ENCODE peak calls at places on chromosomes 4 and X, in eight cellular contexts. One of them, this sample, is unnamed.

GRCh38 chrX:109624641-109625311 is at the start of gene KCNE5:
- DNase-seq in K562: no peak
- DNase-seq in HCT116: no peak
- DNase-seq in uterus: no peak
- DNase-seq in tibial nerve: no peak
- DNase-seq in heart left ventricle: peak
- DNase-seq in breast epithelium: no peak
- DNase-seq in stomach: no peak
- DNase-seq in this sample: no peak

GRCh38 chr4:73067971-73068394 is 1.5 kb downstream of the COX18 start:
- DNase-seq in K562: peak
- DNase-seq in HCT116: no peak
- DNase-seq in uterus: no peak
- DNase-seq in tibial nerve: no peak
- DNase-seq in heart left ventricle: no peak
- DNase-seq in breast epithelium: no peak
- DNase-seq in stomach: no peak
- DNase-seq in this sample: no peak

GRCh38 chr4:138519436-138519835 is 277.3 kb upstream of the SLC7A11 start:
- DNase-seq in K562: no peak
- DNase-seq in HCT116: no peak
- DNase-seq in uterus: no peak
- DNase-seq in tibial nerve: no peak
- DNase-seq in heart left ventricle: no peak
- DNase-seq in breast epithelium: no peak
- DNase-seq in stomach: no peak
- DNase-seq in this sample: no peak

GRCh38 chr4:100982345-100982744 is 365.0 kb downstream of the PPP3CA start:
- DNase-seq in K562: no peak
- DNase-seq in HCT116: no peak
- DNase-seq in uterus: no peak
- DNase-seq in tibial nerve: no peak
- DNase-seq in heart left ventricle: no peak
- DNase-seq in breast epithelium: no peak
- DNase-seq in stomach: no peak
- DNase-seq in this sample: no peak

GRCh38 chr4:80475781-80476180 is 140.3 kb downstream of the CFAP299 start:
- DNase-seq in K562: no peak
- DNase-seq in HCT116: no peak
- DNase-seq in uterus: no peak
- DNase-seq in tibial nerve: no peak
- DNase-seq in heart left ventricle: no peak
- DNase-seq in breast epithelium: no peak
- DNase-seq in stomach: no peak
- DNase-seq in this sample: no peak

GRCh38 chr4:4269326-4269725 is 20.6 kb downstream of the LYAR start:
- DNase-seq in K562: no peak
- DNase-seq in HCT116: no peak
- DNase-seq in uterus: no peak
- DNase-seq in tibial nerve: no peak
- DNase-seq in heart left ventricle: no peak
- DNase-seq in breast epithelium: no peak
- DNase-seq in stomach: no peak
- DNase-seq in this sample: peak

GRCh38 chrX:41781500-41781899 is 57.5 kb downstream of the GPR82 start:
- DNase-seq in K562: peak
- DNase-seq in HCT116: peak
- DNase-seq in uterus: no peak
- DNase-seq in tibial nerve: no peak
- DNase-seq in heart left ventricle: no peak
- DNase-seq in breast epithelium: no peak
- DNase-seq in stomach: no peak
- DNase-seq in this sample: no peak

GRCh38 chr4:26885912-26886274 is 25.3 kb downstream of the STIM2 start:
- DNase-seq in K562: no peak
- DNase-seq in HCT116: no peak
- DNase-seq in uterus: no peak
- DNase-seq in tibial nerve: no peak
- DNase-seq in heart left ventricle: no peak
- DNase-seq in breast epithelium: no peak
- DNase-seq in stomach: no peak
- DNase-seq in this sample: no peak

GRCh38 chr4:2937986-2938385 is 25.2 kb downstream of the NOP14 start:
- DNase-seq in K562: no peak
- DNase-seq in HCT116: no peak
- DNase-seq in uterus: peak
- DNase-seq in tibial nerve: no peak
- DNase-seq in heart left ventricle: no peak
- DNase-seq in breast epithelium: no peak
- DNase-seq in stomach: no peak
- DNase-seq in this sample: peak

GRCh38 chr4:2936773-2937145 is 26.4 kb downstream of the NOP14 start:
- DNase-seq in K562: peak
- DNase-seq in HCT116: no peak
- DNase-seq in uterus: peak
- DNase-seq in tibial nerve: no peak
- DNase-seq in heart left ventricle: no peak
- DNase-seq in breast epithelium: peak
- DNase-seq in stomach: no peak
- DNase-seq in this sample: peak

GRCh38 chr4:2938906-2939305 is 24.3 kb downstream of the NOP14 start:
- DNase-seq in K562: no peak
- DNase-seq in HCT116: no peak
- DNase-seq in uterus: peak
- DNase-seq in tibial nerve: no peak
- DNase-seq in heart left ventricle: no peak
- DNase-seq in breast epithelium: no peak
- DNase-seq in stomach: no peak
- DNase-seq in this sample: peak

GRCh38 chr4:2935762-2936743 is 27.2 kb downstream of the NOP14 start:
- DNase-seq in K562: peak
- DNase-seq in HCT116: peak
- DNase-seq in uterus: peak
- DNase-seq in tibial nerve: no peak
- DNase-seq in heart left ventricle: no peak
- DNase-seq in breast epithelium: peak
- DNase-seq in stomach: peak
- DNase-seq in this sample: peak

GRCh38 chr4:2937146-2937857 is 25.9 kb downstream of the NOP14 start:
- DNase-seq in K562: no peak
- DNase-seq in HCT116: peak
- DNase-seq in uterus: peak
- DNase-seq in tibial nerve: no peak
- DNase-seq in heart left ventricle: no peak
- DNase-seq in breast epithelium: peak
- DNase-seq in stomach: peak
- DNase-seq in this sample: peak
- H3K27ac ChIP-seq in K562: peak
- H3K27ac ChIP-seq in HCT116: peak
- H3K27ac ChIP-seq in uterus: no peak
- H3K27ac ChIP-seq in tibial nerve: no peak
- H3K27ac ChIP-seq in heart left ventricle: no peak
- H3K27ac ChIP-seq in breast epithelium: peak
- H3K27ac ChIP-seq in stomach: peak
- H3K27ac ChIP-seq in this sample: no peak

GRCh38 chrX:16711219-16712115 is 1.0 kb downstream of the CTPS2 start:
- DNase-seq in K562: peak
- DNase-seq in HCT116: no peak
- DNase-seq in uterus: no peak
- DNase-seq in tibial nerve: no peak
- DNase-seq in heart left ventricle: peak
- DNase-seq in breast epithelium: no peak
- DNase-seq in stomach: no peak
- DNase-seq in this sample: no peak

GRCh38 chrX:16714504-16714903 is 2.0 kb upstream of the CTPS2 start:
- DNase-seq in K562: no peak
- DNase-seq in HCT116: no peak
- DNase-seq in uterus: no peak
- DNase-seq in tibial nerve: no peak
- DNase-seq in heart left ventricle: no peak
- DNase-seq in breast epithelium: no peak
- DNase-seq in stomach: no peak
- DNase-seq in this sample: no peak

GRCh38 chrX:16708016-16708415 is 4.5 kb downstream of the CTPS2 start:
- DNase-seq in K562: no peak
- DNase-seq in HCT116: no peak
- DNase-seq in uterus: no peak
- DNase-seq in tibial nerve: no peak
- DNase-seq in heart left ventricle: no peak
- DNase-seq in breast epithelium: no peak
- DNase-seq in stomach: no peak
- DNase-seq in this sample: no peak

GRCh38 chrX:16712825-16713155 is 321 bp upstream of the CTPS2 start:
- DNase-seq in K562: no peak
- DNase-seq in HCT116: no peak
- DNase-seq in uterus: no peak
- DNase-seq in tibial nerve: no peak
- DNase-seq in heart left ventricle: no peak
- DNase-seq in breast epithelium: no peak
- DNase-seq in stomach: no peak
- DNase-seq in this sample: no peak

DNA sequence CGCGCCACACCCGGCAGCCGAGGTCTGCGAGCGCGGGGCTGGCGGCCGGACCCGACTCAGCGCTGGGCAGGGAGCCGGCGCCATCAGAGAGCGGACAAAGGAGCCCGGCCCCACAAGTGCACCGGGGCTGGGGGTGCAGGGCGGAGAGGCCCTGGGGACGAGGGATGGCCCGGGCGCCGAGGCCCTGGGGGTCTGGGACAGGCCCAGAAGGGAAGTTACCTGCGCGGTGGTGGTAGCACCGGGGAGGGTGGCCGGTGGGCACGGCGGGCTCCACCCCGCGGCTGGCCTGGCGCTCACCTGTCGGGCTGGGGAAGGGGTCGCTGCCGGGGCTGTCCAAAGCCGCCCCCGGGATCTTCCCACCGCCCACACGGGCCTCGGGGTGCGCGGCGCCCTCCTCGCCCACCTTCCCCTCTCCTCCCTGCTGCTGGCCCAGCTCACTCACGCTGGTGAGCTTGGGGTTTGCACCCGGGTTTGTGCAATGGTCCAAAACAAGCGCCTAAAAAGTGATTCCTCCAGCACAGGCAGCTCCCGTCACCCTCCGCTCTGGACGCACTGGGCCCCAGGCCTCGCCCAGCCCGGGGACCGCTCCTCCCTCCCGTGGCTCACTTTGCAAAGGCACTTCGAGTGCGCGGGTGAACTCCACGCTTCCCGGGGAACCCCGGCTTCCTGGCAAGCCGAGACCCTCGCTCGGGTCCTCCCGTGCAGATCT is at the start of gene CTPS2:
- DNase-seq in K562: peak
- DNase-seq in HCT116: no peak
- DNase-seq in uterus: peak
- DNase-seq in tibial nerve: peak
- DNase-seq in heart left ventricle: peak
- DNase-seq in breast epithelium: peak
- DNase-seq in stomach: peak
- DNase-seq in this sample: peak
- TF ChIP-seq POLR2A in K562: peak
- TF ChIP-seq POLR2A in HCT116: no peak
- TF ChIP-seq POLR2A in uterus: peak
- TF ChIP-seq POLR2A in tibial nerve: peak
- TF ChIP-seq POLR2A in heart left ventricle: no peak
- TF ChIP-seq POLR2A in breast epithelium: no peak
- TF ChIP-seq POLR2A in stomach: no peak
- TF ChIP-seq POLR2A in this sample: peak

GRCh38 chrX:72240976-72241375 is 2.1 kb upstream of the ERCC6L start:
- DNase-seq in K562: no peak
- DNase-seq in HCT116: no peak
- DNase-seq in uterus: no peak
- DNase-seq in tibial nerve: no peak
- DNase-seq in heart left ventricle: no peak
- DNase-seq in breast epithelium: no peak
- DNase-seq in stomach: no peak
- DNase-seq in this sample: no peak

GRCh38 chrX:72245461-72246089 is 6.7 kb upstream of the ERCC6L start:
- DNase-seq in K562: peak
- DNase-seq in HCT116: peak
- DNase-seq in uterus: no peak
- DNase-seq in tibial nerve: no peak
- DNase-seq in heart left ventricle: peak
- DNase-seq in breast epithelium: no peak
- DNase-seq in stomach: peak
- DNase-seq in this sample: peak

GRCh38 chrX:72238721-72239475 is at the start of gene ERCC6L:
- DNase-seq in K562: peak
- DNase-seq in HCT116: peak
- DNase-seq in uterus: peak
- DNase-seq in tibial nerve: peak
- DNase-seq in heart left ventricle: peak
- DNase-seq in breast epithelium: peak
- DNase-seq in stomach: peak
- DNase-seq in this sample: peak

GRCh38 chrX:72247206-72247944 is 8.5 kb upstream of the ERCC6L start:
- DNase-seq in K562: peak
- DNase-seq in HCT116: no peak
- DNase-seq in uterus: no peak
- DNase-seq in tibial nerve: no peak
- DNase-seq in heart left ventricle: peak
- DNase-seq in breast epithelium: no peak
- DNase-seq in stomach: peak
- DNase-seq in this sample: peak

GRCh38 chrX:72243472-72243871 is 4.6 kb upstream of the ERCC6L start:
- DNase-seq in K562: peak
- DNase-seq in HCT116: no peak
- DNase-seq in uterus: no peak
- DNase-seq in tibial nerve: no peak
- DNase-seq in heart left ventricle: no peak
- DNase-seq in breast epithelium: no peak
- DNase-seq in stomach: no peak
- DNase-seq in this sample: no peak
- H3K27ac ChIP-seq in K562: peak
- H3K27ac ChIP-seq in HCT116: no peak
- H3K27ac ChIP-seq in uterus: no peak
- H3K27ac ChIP-seq in tibial nerve: peak
- H3K27ac ChIP-seq in heart left ventricle: no peak
- H3K27ac ChIP-seq in breast epithelium: no peak
- H3K27ac ChIP-seq in stomach: no peak
- H3K27ac ChIP-seq in this sample: no peak

DNA sequence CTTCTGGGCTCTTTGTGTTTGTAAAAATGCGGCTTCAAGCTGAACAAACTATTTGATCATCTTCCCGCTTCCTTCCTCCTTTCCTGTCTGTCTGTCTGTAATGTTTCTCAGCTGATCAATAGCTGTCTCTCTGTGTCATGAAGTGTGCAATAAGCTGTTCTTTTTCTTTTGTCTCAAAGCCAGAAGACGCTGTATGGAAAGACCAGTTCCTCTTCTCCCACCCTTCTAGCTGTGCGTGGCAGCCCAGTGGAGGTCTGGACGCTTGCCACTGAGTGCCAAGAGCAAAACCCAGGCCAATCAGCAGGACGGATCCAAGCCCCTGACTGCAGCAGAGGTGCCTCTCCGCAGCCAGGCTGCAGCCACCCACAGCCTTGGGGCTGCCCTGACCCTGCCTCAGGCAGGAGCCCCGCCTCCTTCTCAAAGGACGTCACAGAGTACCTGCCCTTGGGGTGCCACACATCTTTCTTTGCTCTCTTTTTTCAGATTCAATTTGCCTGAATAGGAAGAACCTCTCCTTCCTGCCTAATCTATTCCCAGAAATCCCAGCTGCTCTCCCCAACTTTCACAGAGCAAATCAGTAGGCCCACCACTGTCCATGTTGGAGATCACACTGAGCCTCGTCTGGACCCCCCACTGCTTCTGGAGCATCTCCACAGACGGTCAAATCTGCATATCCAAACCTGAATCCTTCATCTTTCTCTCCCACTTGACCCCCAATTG is 59.1 kb downstream of the MAML3 start:
- DNase-seq in K562: no peak
- DNase-seq in HCT116: no peak
- DNase-seq in uterus: peak
- DNase-seq in tibial nerve: peak
- DNase-seq in heart left ventricle: peak
- DNase-seq in breast epithelium: peak
- DNase-seq in stomach: peak
- DNase-seq in this sample: peak
- TF ChIP-seq POLR2A in K562: no peak
- TF ChIP-seq POLR2A in HCT116: no peak
- TF ChIP-seq POLR2A in uterus: no peak
- TF ChIP-seq POLR2A in tibial nerve: peak
- TF ChIP-seq POLR2A in heart left ventricle: no peak
- TF ChIP-seq POLR2A in breast epithelium: no peak
- TF ChIP-seq POLR2A in stomach: no peak
- TF ChIP-seq POLR2A in this sample: no peak

This sample was measured in Peyer's patch.